ENCODE peak calls at places on chromosomes 16 and 17, in eight cellular contexts. F is H1, T is lower leg skin, J is heart right ventricle, Y is spleen, K is AG04450, R is tibial artery, U is OCI-LY7. B is an unnamed sample.
A peak's percentile ranks its signal among the peaks of the same experiment; 100 is the strongest.

GRCh38 chr17:80786887-80787286 is 204.8 kb upstream of the CHMP6 start:
- DNase-seq in J (no peak), R (peak; percentile 17), F (no peak), Y (no peak), T (no peak), U (no peak), K (no peak), B (no peak)

GRCh38 chr17:60231691-60232090 is 81.9 kb downstream of the CA4 start:
- DNase-seq in K (no peak), Y (no peak), T (no peak), R (no peak), F (no peak), J (no peak), U (no peak), B (no peak)

GRCh38 chr16:30030011-30030685 is 923 bp downstream of the TLCD3B start:
- DNase-seq in K (no peak), Y (no peak), U (no peak), F (no peak), R (no peak), T (no peak), J (no peak), B (no peak)

GRCh38 chr17:21213491-21214014 is 408 bp downstream of the TMEM11 start:
- DNase-seq in T (no peak), U (peak; percentile 46), J (peak; percentile 25), R (no peak), F (no peak), Y (peak; percentile 93), K (no peak), B (peak; percentile 55)

GRCh38 chr17:76441681-76442340 is 11.1 kb downstream of the UBE2O start:
- DNase-seq in K (no peak), R (no peak), F (no peak), Y (no peak), U (no peak), J (no peak), T (no peak), B (no peak)

GRCh38 chr17:50659220-50659619 is 24.5 kb downstream of the ABCC3 start:
- DNase-seq in F (peak; percentile 58), Y (no peak), K (no peak), T (no peak), U (no peak), J (no peak), R (no peak), B (no peak)

GRCh38 chr16:75239463-75240122 is 11.8 kb downstream of the BCAR1 start:
- DNase-seq in T (no peak), F (no peak), Y (no peak), K (no peak), U (no peak), R (peak; percentile 65), J (no peak), B (no peak)

GRCh38 chr16:86628614-86629013 is 50.3 kb downstream of the FOXL1 start:
- DNase-seq in J (no peak), Y (no peak), F (no peak), T (no peak), R (peak; percentile 15), U (no peak), K (no peak), B (no peak)

GRCh38 chr16:90047714-90048346 is 28.6 kb upstream of the DBNDD1 start:
- DNase-seq in J (no peak), K (no peak), T (no peak), F (peak; percentile 63), U (no peak), R (no peak), Y (no peak), B (no peak)

GRCh38 chr16:81582655-81583441 is 138.2 kb downstream of the CMIP start:
- DNase-seq in R (no peak), F (no peak), U (no peak), Y (no peak), T (no peak), K (no peak), J (no peak), B (no peak)

GRCh38 chr17:79560527-79560926 is 50.3 kb downstream of the RBFOX3 start:
- DNase-seq in F (no peak), T (no peak), R (no peak), J (no peak), Y (peak; percentile 65), K (no peak), U (no peak), B (no peak)

GRCh38 chr16:69253796-69254426 is 57.2 kb upstream of the VPS4A start:
- DNase-seq in R (no peak), J (no peak), Y (no peak), U (no peak), F (no peak), T (peak; percentile 24), K (no peak), B (no peak)

GRCh38 chr17:54172654-54173316 is 350.1 kb downstream of the KIF2B start:
- DNase-seq in K (no peak), R (no peak), T (no peak), F (peak; percentile 50), U (peak; percentile 3), Y (no peak), J (no peak), B (no peak)

GRCh38 chr17:19290047-19290705 is 53.0 kb downstream of the EPN2 start:
- DNase-seq in U (peak; percentile 21), F (no peak), Y (peak; percentile 63), T (no peak), J (no peak), K (no peak), R (no peak), B (no peak)

GRCh38 chr17:2008332-2009126 is 16.6 kb downstream of the RTN4RL1 start:
- DNase-seq in J (no peak), T (no peak), F (no peak), K (no peak), Y (no peak), U (no peak), R (no peak), B (no peak)

GRCh38 chr17:10612957-10613744 is 44.0 kb downstream of the MYH3 start:
- DNase-seq in T (no peak), R (no peak), Y (no peak), U (no peak), F (no peak), K (no peak), J (no peak), B (no peak)

GRCh38 chr16:55264949-55265348 is 59.1 kb upstream of the IRX6 start:
- DNase-seq in J (no peak), Y (no peak), T (no peak), F (no peak), R (no peak), K (no peak), U (no peak), B (no peak)

GRCh38 chr16:22063888-22064467 is 28.4 kb upstream of the VWA3A start:
- DNase-seq in U (no peak), T (no peak), R (no peak), J (no peak), K (no peak), F (no peak), Y (no peak), B (no peak)

GRCh38 chr17:49514374-49514738 is 19.3 kb downstream of the NGFR start:
- DNase-seq in K (no peak), J (no peak), T (no peak), U (no peak), F (peak; percentile 72), R (peak; percentile 64), Y (peak; percentile 36), B (no peak)

GRCh38 chr17:68794636-68795503 is 160.3 kb downstream of the ABCA8 start:
- DNase-seq in T (no peak), K (peak; percentile 26), U (peak; percentile 35), J (peak; percentile 53), R (no peak), F (no peak), Y (no peak), B (no peak)
- TF ChIP-seq CTCF in T (no peak), K (peak; percentile 53), U (peak; percentile 80), J (peak; percentile 34), R (no peak), F (no peak), Y (no peak), B (peak; percentile 16)

DNA sequence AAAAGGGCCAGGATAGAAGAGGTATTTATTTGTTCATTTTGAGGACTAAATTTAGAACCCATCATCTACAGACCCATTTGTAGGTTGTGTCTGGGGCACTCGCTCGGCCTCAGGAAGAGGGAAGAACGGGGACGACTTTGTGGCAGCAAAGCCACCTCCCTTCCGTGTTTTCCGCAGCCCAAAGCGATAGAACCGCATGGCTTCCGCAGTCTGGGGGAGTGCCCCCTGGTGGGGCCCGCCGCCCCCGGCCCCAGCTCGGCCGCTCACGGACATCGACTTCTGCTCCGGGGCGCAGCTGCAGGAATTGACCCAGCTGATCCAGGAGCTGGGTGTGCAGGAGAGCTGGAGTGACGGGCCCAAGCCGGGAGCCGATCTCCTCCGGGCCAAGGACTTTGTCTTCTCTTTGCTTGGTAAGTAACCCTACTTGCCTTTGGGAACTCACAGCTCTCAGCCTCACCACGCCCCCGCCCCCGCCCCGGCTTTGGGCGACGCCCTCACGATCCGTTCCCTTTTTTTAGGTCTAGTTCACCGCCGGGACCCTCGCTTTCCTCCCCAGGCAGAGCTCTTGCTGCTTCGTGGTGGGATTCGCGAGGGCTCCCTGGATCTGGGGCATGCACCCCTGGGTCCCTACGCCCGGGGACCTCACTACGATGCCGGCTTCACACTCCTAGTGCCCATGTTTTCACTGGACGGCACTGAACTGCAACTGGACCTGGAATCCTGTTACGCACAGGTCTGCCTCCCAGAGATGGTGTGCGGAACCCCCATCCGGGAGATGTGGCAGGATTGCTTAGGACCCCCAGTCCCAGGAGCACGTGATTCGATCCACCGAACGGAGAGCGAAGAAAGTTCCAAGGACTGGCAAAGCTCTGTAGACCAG is 681 bp downstream of the TMEM102 start:
- DNase-seq in K (no peak), J (no peak), T (peak; percentile 54), R (no peak), Y (peak; percentile 90), F (peak; percentile 84), U (peak; percentile 83), B (peak; percentile 43)
- TF ChIP-seq CTCF in K (peak; percentile 17), J (no peak), T (no peak), R (no peak), Y (peak; percentile 38), F (peak; percentile 20), U (peak; percentile 78), B (peak; percentile 51)

GRCh38 chr16:56956756-56957155 is 5.0 kb upstream of the CETP start:
- DNase-seq in R (peak; percentile 7), Y (peak; percentile 3), J (no peak), K (no peak), F (no peak), U (no peak), T (no peak), B (no peak)
- TF ChIP-seq CTCF in R (no peak), Y (no peak), J (no peak), K (no peak), F (no peak), U (peak; percentile 70), T (no peak), B (no peak)

GRCh38 chr17:28744104-28744801 is 442 bp downstream of the TRAF4 start:
- DNase-seq in J (no peak), R (no peak), K (no peak), F (peak; percentile 91), Y (peak; percentile 89), U (peak; percentile 68), T (no peak), B (peak; percentile 82)

GRCh38 chr17:28744802-28745051 is 916 bp downstream of the TRAF4 start:
- DNase-seq in Y (no peak), J (no peak), R (no peak), K (no peak), U (peak; percentile 39), T (no peak), F (no peak), B (no peak)

GRCh38 chr17:28741358-28742349 is 2.2 kb upstream of the TRAF4 start:
- DNase-seq in F (no peak), J (no peak), U (peak; percentile 93), T (no peak), R (no peak), Y (peak; percentile 85), K (no peak), B (no peak)

GRCh38 chr17:28745052-28745776 is 1.4 kb downstream of the TRAF4 start:
- DNase-seq in U (peak; percentile 71), T (no peak), R (peak; percentile 84), F (peak; percentile 65), K (no peak), Y (peak; percentile 85), J (peak; percentile 53), B (peak; percentile 54)

GRCh38 chr17:28743243-28744103 is at the start of gene TRAF4:
- DNase-seq in R (peak; percentile 88), U (peak; percentile 92), K (no peak), F (peak; percentile 87), J (peak; percentile 74), Y (peak; percentile 95), T (peak; percentile 69), B (peak; percentile 70)
- TF ChIP-seq CTCF in R (peak; percentile 41), U (no peak), K (peak; percentile 5), F (peak; percentile 17), J (peak; percentile 34), Y (no peak), T (no peak), B (no peak)

B was measured in progenitor cell of endocrine pancreas.